ENCODE peak calls at places on chromosomes 13 and 19, in ten cellular contexts. One of them, this sample, is unnamed.

GRCh38 chr19:43464089-43464775 is 1.2 kb downstream of the LYPD3 start:
- DNase-seq in colonic mucosa: peak
- DNase-seq in NCI-H1930: peak
- DNase-seq in cardiac muscle cell: no peak
- DNase-seq in omental fat pad: peak
- DNase-seq in left ventricle myocardium superior: peak
- DNase-seq in osteocyte: peak
- DNase-seq in GM12865: no peak
- DNase-seq in foreskin fibroblast: no peak
- DNase-seq in GM04504: no peak
- DNase-seq in this sample: no peak

GRCh38 chr13:41813426-41813825 is 147.5 kb downstream of the VWA8 start:
- DNase-seq in GM04504: no peak
- DNase-seq in colonic mucosa: no peak
- DNase-seq in left ventricle myocardium superior: no peak
- DNase-seq in NCI-H1930: no peak
- DNase-seq in cardiac muscle cell: peak
- DNase-seq in omental fat pad: no peak
- DNase-seq in foreskin fibroblast: peak
- DNase-seq in osteocyte: no peak
- DNase-seq in GM12865: no peak
- DNase-seq in this sample: no peak

GRCh38 chr13:36151591-36151990 is 20.4 kb upstream of the DCLK1 start:
- DNase-seq in osteocyte: no peak
- DNase-seq in colonic mucosa: no peak
- DNase-seq in GM12865: no peak
- DNase-seq in NCI-H1930: no peak
- DNase-seq in omental fat pad: no peak
- DNase-seq in left ventricle myocardium superior: no peak
- DNase-seq in GM04504: no peak
- DNase-seq in foreskin fibroblast: no peak
- DNase-seq in cardiac muscle cell: no peak
- DNase-seq in this sample: no peak

GRCh38 chr13:27372896-27373295 is 51.5 kb upstream of the GTF3A start:
- DNase-seq in omental fat pad: no peak
- DNase-seq in GM12865: no peak
- DNase-seq in osteocyte: no peak
- DNase-seq in colonic mucosa: peak
- DNase-seq in cardiac muscle cell: peak
- DNase-seq in NCI-H1930: peak
- DNase-seq in foreskin fibroblast: peak
- DNase-seq in GM04504: no peak
- DNase-seq in left ventricle myocardium superior: no peak
- DNase-seq in this sample: no peak

GRCh38 chr19:1265611-1266115 is 3.5 kb upstream of the CIRBP start:
- DNase-seq in foreskin fibroblast: peak
- DNase-seq in omental fat pad: no peak
- DNase-seq in GM04504: peak
- DNase-seq in colonic mucosa: peak
- DNase-seq in osteocyte: peak
- DNase-seq in cardiac muscle cell: peak
- DNase-seq in GM12865: no peak
- DNase-seq in NCI-H1930: no peak
- DNase-seq in left ventricle myocardium superior: peak
- DNase-seq in this sample: peak

GRCh38 chr13:111131048-111131447 is 15.9 kb downstream of the ARHGEF7 start:
- DNase-seq in GM12865: no peak
- DNase-seq in foreskin fibroblast: no peak
- DNase-seq in colonic mucosa: no peak
- DNase-seq in GM04504: no peak
- DNase-seq in omental fat pad: no peak
- DNase-seq in NCI-H1930: no peak
- DNase-seq in osteocyte: no peak
- DNase-seq in left ventricle myocardium superior: no peak
- DNase-seq in cardiac muscle cell: no peak
- DNase-seq in this sample: no peak

GRCh38 chr19:41597600-41598041 is 21.7 kb downstream of the CEACAM21 start:
- DNase-seq in GM04504: peak
- DNase-seq in cardiac muscle cell: peak
- DNase-seq in foreskin fibroblast: peak
- DNase-seq in colonic mucosa: peak
- DNase-seq in left ventricle myocardium superior: no peak
- DNase-seq in GM12865: peak
- DNase-seq in osteocyte: peak
- DNase-seq in NCI-H1930: peak
- DNase-seq in omental fat pad: peak
- DNase-seq in this sample: peak

GRCh38 chr13:40116008-40116407 is 460.5 kb downstream of the COG6 start:
- DNase-seq in NCI-H1930: no peak
- DNase-seq in colonic mucosa: peak
- DNase-seq in cardiac muscle cell: peak
- DNase-seq in GM12865: peak
- DNase-seq in GM04504: peak
- DNase-seq in omental fat pad: no peak
- DNase-seq in foreskin fibroblast: peak
- DNase-seq in left ventricle myocardium superior: no peak
- DNase-seq in osteocyte: no peak
- DNase-seq in this sample: peak

This sample was measured in foreskin melanocyte.